ENCODE peak calls at places on chromosomes 6 and 20, in six cellular contexts. B, I, V, M, H and G are unnamed samples.

GRCh38 chr6:137173501-137173900 is at the start of gene IL22RA2:
- DNase-seq in B (no peak), I (no peak), V (no peak), M (no peak), H (no peak), G (no peak)

GRCh38 chr6:56764081-56764566 is 121.4 kb upstream of the DST start:
- DNase-seq in B (peak), I (no peak), V (peak), M (peak), H (no peak), G (peak)

GRCh38 chr6:130129781-130130246 is 92.9 kb downstream of the SAMD3 start:
- DNase-seq in B (peak), I (no peak), V (no peak), M (no peak), H (no peak), G (no peak)

GRCh38 chr6:125869427-125869826 is 78.7 kb downstream of the NCOA7 start:
- DNase-seq in B (no peak), I (peak), V (no peak), M (no peak), H (no peak), G (no peak)

GRCh38 chr6:83920017-83920416 is 60.5 kb downstream of the CYB5R4 start:
- DNase-seq in B (no peak), I (no peak), V (no peak), M (no peak), H (no peak), G (no peak)

GRCh38 chr6:16238658-16239089 is 287 bp downstream of the GMPR start:
- DNase-seq in B (no peak), I (no peak), V (no peak), M (no peak), H (no peak), G (no peak)

GRCh38 chr6:131819507-131820228 is 11.8 kb downstream of the ENPP1 start:
- DNase-seq in B (peak), I (no peak), V (no peak), M (peak), H (no peak), G (no peak)

GRCh38 chr20:56893206-56893605 is 264.1 kb downstream of the TFAP2C start:
- DNase-seq in B (no peak), I (no peak), V (no peak), M (peak), H (no peak), G (peak)

GRCh38 chr6:52283111-52283510 is 1.4 kb downstream of the MCM3 start:
- DNase-seq in B (no peak), I (no peak), V (no peak), M (no peak), H (no peak), G (no peak)

GRCh38 chr20:51396365-51396909 is 146.1 kb downstream of the NFATC2 start:
- DNase-seq in B (no peak), I (no peak), V (no peak), M (no peak), H (no peak), G (no peak)

GRCh38 chr6:39075010-39075738 is 26.6 kb downstream of the GLP1R start:
- DNase-seq in B (no peak), I (no peak), V (no peak), M (no peak), H (no peak), G (no peak)

GRCh38 chr6:52454556-52454955 is 34.4 kb downstream of the EFHC1 start:
- DNase-seq in B (peak), I (no peak), V (no peak), M (no peak), H (no peak), G (no peak)

GRCh38 chr20:9021699-9022098 is 47.2 kb upstream of the PLCB4 start:
- DNase-seq in B (peak), I (no peak), V (no peak), M (peak), H (no peak), G (no peak)

GRCh38 chr20:47358672-47359532 is 2.4 kb upstream of the ZMYND8 start:
- DNase-seq in B (peak), I (peak), V (no peak), M (peak), H (no peak), G (peak)

GRCh38 chr6:56759521-56759920 is 116.8 kb upstream of the DST start:
- DNase-seq in B (no peak), I (no peak), V (no peak), M (no peak), H (no peak), G (peak)

GRCh38 chr6:33987531-33988021 is 158.3 kb downstream of the GRM4 start:
- DNase-seq in B (no peak), I (no peak), V (no peak), M (peak), H (no peak), G (no peak)

GRCh38 chr6:108589244-108589730 is 28.6 kb downstream of the FOXO3 start:
- DNase-seq in B (peak), I (peak), V (no peak), M (peak), H (no peak), G (peak)

GRCh38 chr6:149212202-149212601 is 105.3 kb upstream of the TAB2 start:
- DNase-seq in B (no peak), I (no peak), V (no peak), M (no peak), H (no peak), G (no peak)

GRCh38 chr20:46970937-46971630 is 76.4 kb downstream of the EYA2 start:
- DNase-seq in B (peak), I (no peak), V (peak), M (peak), H (no peak), G (peak)

GRCh38 chr20:10487354-10488115 is 52.4 kb downstream of the SLX4IP start:
- DNase-seq in B (peak), I (no peak), V (no peak), M (no peak), H (no peak), G (no peak)

GRCh38 chr6:71468841-71469750 is 180.5 kb downstream of the OGFRL1 start:
- DNase-seq in B (peak), I (no peak), V (no peak), M (no peak), H (no peak), G (no peak)

GRCh38 chr6:108165714-108166663 is at the start of gene NR2E1:
- DNase-seq in B (peak), I (no peak), V (no peak), M (no peak), H (no peak), G (no peak)

GRCh38 chr20:44586289-44586911 is 4.0 kb downstream of the PKIG start:
- DNase-seq in B (no peak), I (no peak), V (peak), M (no peak), H (no peak), G (peak)

GRCh38 chr6:169881976-169882375 is 130.6 kb downstream of the ERMARD start:
- DNase-seq in B (no peak), I (no peak), V (no peak), M (no peak), H (no peak), G (no peak)

GRCh38 chr6:108883172-108883571 is 35.0 kb downstream of the ARMC2 start:
- DNase-seq in B (no peak), I (no peak), V (peak), M (no peak), H (no peak), G (peak)

GRCh38 chr20:14888172-14888571 is 550.8 kb upstream of the FLRT3 start:
- DNase-seq in B (no peak), I (no peak), V (no peak), M (no peak), H (no peak), G (no peak)

GRCh38 chr20:723756-724155 is 44.5 kb downstream of the SLC52A3 start:
- DNase-seq in B (peak), I (peak), V (no peak), M (no peak), H (no peak), G (no peak)

GRCh38 chr6:138509371-138509770 is 10.1 kb upstream of the NHSL1 start:
- DNase-seq in B (peak), I (no peak), V (peak), M (peak), H (no peak), G (peak)

GRCh38 chr20:38222231-38222922 is 38.2 kb downstream of the KIAA1755 start:
- DNase-seq in B (peak), I (peak), V (peak), M (peak), H (no peak), G (peak)